ENCODE peak calls at places on chromosomes 6 and 20, in eight cellular contexts. I, D, L, X, Q, E, U and P are unnamed samples.

GRCh38 chr6:137452331-137452894 is 41.8 kb downstream of the OLIG3 start:
- DNase-seq in U (no peak), Q (no peak), L (no peak), X (no peak), D (no peak), E (no peak), I (peak; percentile 14), P (no peak)

GRCh38 chr20:62540504-62540903 is 64.7 kb upstream of the GATA5 start:
- DNase-seq in E (no peak), Q (no peak), U (no peak), D (no peak), I (no peak), X (no peak), L (no peak), P (peak; percentile 44)

GRCh38 chr6:78861509-78861908 is 5.8 kb upstream of the IRAK1BP1 start:
- DNase-seq in I (no peak), X (peak; percentile 7), U (no peak), Q (no peak), E (no peak), L (no peak), D (no peak), P (no peak)

GRCh38 chr20:45963059-45964011 is 8.7 kb downstream of the ZNF335 start:
- DNase-seq in E (no peak), X (no peak), D (peak; percentile 28), I (peak; percentile 45), Q (no peak), U (peak; percentile 12), L (no peak), P (peak; percentile 77)

GRCh38 chr6:151723152-151723551 is 84.3 kb upstream of the ESR1 start:
- DNase-seq in X (no peak), E (peak; percentile 33), I (no peak), L (no peak), U (no peak), Q (no peak), D (no peak), P (peak; percentile 53)

GRCh38 chr6:33162471-33162870 is 29.8 kb downstream of the COL11A2 start:
- DNase-seq in L (no peak), I (no peak), E (no peak), D (no peak), X (no peak), U (no peak), Q (no peak), P (no peak)

GRCh38 chr20:19495905-19496703 is 262.0 kb upstream of the RIN2 start:
- DNase-seq in L (no peak), Q (no peak), X (no peak), U (no peak), E (no peak), D (no peak), I (peak; percentile 14), P (no peak)

GRCh38 chr20:21156266-21156665 is 30.4 kb downstream of the KIZ start:
- DNase-seq in D (no peak), Q (no peak), I (peak; percentile 27), E (no peak), X (no peak), U (peak; percentile 24), L (no peak), P (no peak)

GRCh38 chr6:28695671-28696537 is 170.2 kb downstream of the GPX5 start:
- DNase-seq in E (no peak), I (no peak), D (no peak), Q (no peak), L (no peak), U (peak; percentile 42), X (no peak), P (no peak)